ENCODE peak calls at places on chromosomes 4 and X, in eight cellular contexts. One of them, this sample, is unnamed.

GRCh38 chrX:42398967-42399631 is 378.9 kb downstream of the PPP1R2C start:
- DNase-seq in GDM1: no peak
- DNase-seq in epithelial cell of proximal tubule: no peak
- DNase-seq in CD8-positive, alpha-beta T cell: peak
- DNase-seq in LNCaP clone FGC: no peak
- DNase-seq in ecto neural progenitor cell: no peak
- DNase-seq in activated T-cell treated with anti-CD3 and anti-CD28 coated beads, Interleukin-2, amount 50 U/mL, for 1 hour: no peak
- DNase-seq in stimulated activated effector memory CD8-positive, alpha-beta T cell treated with anti-CD3 and anti-CD28 coated beads, Interleukin-12 subunit alpha, Interleukin-12 subunit beta, amount 100 ng/mL, for 72 hours: no peak
- DNase-seq in this sample: no peak

GRCh38 chr4:71713611-71714203 is 70.2 kb downstream of the GC start:
- DNase-seq in GDM1: no peak
- DNase-seq in epithelial cell of proximal tubule: peak
- DNase-seq in CD8-positive, alpha-beta T cell: no peak
- DNase-seq in LNCaP clone FGC: peak
- DNase-seq in ecto neural progenitor cell: no peak
- DNase-seq in activated T-cell treated with anti-CD3 and anti-CD28 coated beads, Interleukin-2, amount 50 U/mL, for 1 hour: no peak
- DNase-seq in stimulated activated effector memory CD8-positive, alpha-beta T cell treated with anti-CD3 and anti-CD28 coated beads, Interleukin-12 subunit alpha, Interleukin-12 subunit beta, amount 100 ng/mL, for 72 hours: no peak
- DNase-seq in this sample: no peak

GRCh38 chr4:181432347-181432746 is 810.9 kb upstream of the TENM3 start:
- DNase-seq in GDM1: no peak
- DNase-seq in epithelial cell of proximal tubule: no peak
- DNase-seq in CD8-positive, alpha-beta T cell: no peak
- DNase-seq in LNCaP clone FGC: no peak
- DNase-seq in ecto neural progenitor cell: peak
- DNase-seq in activated T-cell treated with anti-CD3 and anti-CD28 coated beads, Interleukin-2, amount 50 U/mL, for 1 hour: no peak
- DNase-seq in stimulated activated effector memory CD8-positive, alpha-beta T cell treated with anti-CD3 and anti-CD28 coated beads, Interleukin-12 subunit alpha, Interleukin-12 subunit beta, amount 100 ng/mL, for 72 hours: no peak
- DNase-seq in this sample: no peak

GRCh38 chr4:154332681-154333421 is 158.7 kb downstream of the DCHS2 start:
- DNase-seq in GDM1: no peak
- DNase-seq in epithelial cell of proximal tubule: no peak
- DNase-seq in CD8-positive, alpha-beta T cell: peak
- DNase-seq in LNCaP clone FGC: no peak
- DNase-seq in ecto neural progenitor cell: peak
- DNase-seq in activated T-cell treated with anti-CD3 and anti-CD28 coated beads, Interleukin-2, amount 50 U/mL, for 1 hour: peak
- DNase-seq in stimulated activated effector memory CD8-positive, alpha-beta T cell treated with anti-CD3 and anti-CD28 coated beads, Interleukin-12 subunit alpha, Interleukin-12 subunit beta, amount 100 ng/mL, for 72 hours: peak
- DNase-seq in this sample: no peak

GRCh38 chr4:141955696-141956095 is 319.3 kb downstream of the IL15 start:
- DNase-seq in GDM1: no peak
- DNase-seq in epithelial cell of proximal tubule: no peak
- DNase-seq in CD8-positive, alpha-beta T cell: no peak
- DNase-seq in LNCaP clone FGC: no peak
- DNase-seq in ecto neural progenitor cell: no peak
- DNase-seq in activated T-cell treated with anti-CD3 and anti-CD28 coated beads, Interleukin-2, amount 50 U/mL, for 1 hour: no peak
- DNase-seq in stimulated activated effector memory CD8-positive, alpha-beta T cell treated with anti-CD3 and anti-CD28 coated beads, Interleukin-12 subunit alpha, Interleukin-12 subunit beta, amount 100 ng/mL, for 72 hours: no peak
- DNase-seq in this sample: no peak

GRCh38 chr4:55742655-55743191 is 76.9 kb upstream of the EXOC1L start:
- DNase-seq in GDM1: no peak
- DNase-seq in epithelial cell of proximal tubule: no peak
- DNase-seq in CD8-positive, alpha-beta T cell: no peak
- DNase-seq in LNCaP clone FGC: no peak
- DNase-seq in ecto neural progenitor cell: peak
- DNase-seq in activated T-cell treated with anti-CD3 and anti-CD28 coated beads, Interleukin-2, amount 50 U/mL, for 1 hour: no peak
- DNase-seq in stimulated activated effector memory CD8-positive, alpha-beta T cell treated with anti-CD3 and anti-CD28 coated beads, Interleukin-12 subunit alpha, Interleukin-12 subunit beta, amount 100 ng/mL, for 72 hours: no peak
- DNase-seq in this sample: no peak

GRCh38 chr4:71607780-71608673 is 175.9 kb downstream of the GC start:
- DNase-seq in GDM1: no peak
- DNase-seq in epithelial cell of proximal tubule: peak
- DNase-seq in CD8-positive, alpha-beta T cell: no peak
- DNase-seq in LNCaP clone FGC: peak
- DNase-seq in ecto neural progenitor cell: no peak
- DNase-seq in activated T-cell treated with anti-CD3 and anti-CD28 coated beads, Interleukin-2, amount 50 U/mL, for 1 hour: no peak
- DNase-seq in stimulated activated effector memory CD8-positive, alpha-beta T cell treated with anti-CD3 and anti-CD28 coated beads, Interleukin-12 subunit alpha, Interleukin-12 subunit beta, amount 100 ng/mL, for 72 hours: no peak
- DNase-seq in this sample: peak

GRCh38 chr4:3483471-3483921 is 20.4 kb downstream of the DOK7 start:
- DNase-seq in GDM1: no peak
- DNase-seq in epithelial cell of proximal tubule: no peak
- DNase-seq in CD8-positive, alpha-beta T cell: no peak
- DNase-seq in LNCaP clone FGC: no peak
- DNase-seq in ecto neural progenitor cell: no peak
- DNase-seq in activated T-cell treated with anti-CD3 and anti-CD28 coated beads, Interleukin-2, amount 50 U/mL, for 1 hour: no peak
- DNase-seq in stimulated activated effector memory CD8-positive, alpha-beta T cell treated with anti-CD3 and anti-CD28 coated beads, Interleukin-12 subunit alpha, Interleukin-12 subunit beta, amount 100 ng/mL, for 72 hours: no peak
- DNase-seq in this sample: no peak

GRCh38 chr4:153713840-153714239 is 29.8 kb downstream of the TLR2 start:
- DNase-seq in GDM1: no peak
- DNase-seq in epithelial cell of proximal tubule: no peak
- DNase-seq in CD8-positive, alpha-beta T cell: no peak
- DNase-seq in LNCaP clone FGC: no peak
- DNase-seq in ecto neural progenitor cell: no peak
- DNase-seq in activated T-cell treated with anti-CD3 and anti-CD28 coated beads, Interleukin-2, amount 50 U/mL, for 1 hour: no peak
- DNase-seq in stimulated activated effector memory CD8-positive, alpha-beta T cell treated with anti-CD3 and anti-CD28 coated beads, Interleukin-12 subunit alpha, Interleukin-12 subunit beta, amount 100 ng/mL, for 72 hours: no peak
- DNase-seq in this sample: no peak

GRCh38 chr4:128271551-128271950 is 16.1 kb downstream of the PGRMC2 start:
- DNase-seq in GDM1: no peak
- DNase-seq in epithelial cell of proximal tubule: no peak
- DNase-seq in CD8-positive, alpha-beta T cell: no peak
- DNase-seq in LNCaP clone FGC: no peak
- DNase-seq in ecto neural progenitor cell: no peak
- DNase-seq in activated T-cell treated with anti-CD3 and anti-CD28 coated beads, Interleukin-2, amount 50 U/mL, for 1 hour: no peak
- DNase-seq in stimulated activated effector memory CD8-positive, alpha-beta T cell treated with anti-CD3 and anti-CD28 coated beads, Interleukin-12 subunit alpha, Interleukin-12 subunit beta, amount 100 ng/mL, for 72 hours: no peak
- DNase-seq in this sample: no peak

GRCh38 chr4:1962980-1963379 is 45.8 kb downstream of the NELFA start:
- DNase-seq in GDM1: no peak
- DNase-seq in epithelial cell of proximal tubule: no peak
- DNase-seq in CD8-positive, alpha-beta T cell: no peak
- DNase-seq in LNCaP clone FGC: no peak
- DNase-seq in ecto neural progenitor cell: no peak
- DNase-seq in activated T-cell treated with anti-CD3 and anti-CD28 coated beads, Interleukin-2, amount 50 U/mL, for 1 hour: no peak
- DNase-seq in stimulated activated effector memory CD8-positive, alpha-beta T cell treated with anti-CD3 and anti-CD28 coated beads, Interleukin-12 subunit alpha, Interleukin-12 subunit beta, amount 100 ng/mL, for 72 hours: no peak
- DNase-seq in this sample: no peak

GRCh38 chr4:10173039-10173753 is 56.6 kb upstream of the WDR1 start:
- DNase-seq in GDM1: no peak
- DNase-seq in epithelial cell of proximal tubule: peak
- DNase-seq in CD8-positive, alpha-beta T cell: no peak
- DNase-seq in LNCaP clone FGC: no peak
- DNase-seq in ecto neural progenitor cell: no peak
- DNase-seq in activated T-cell treated with anti-CD3 and anti-CD28 coated beads, Interleukin-2, amount 50 U/mL, for 1 hour: no peak
- DNase-seq in stimulated activated effector memory CD8-positive, alpha-beta T cell treated with anti-CD3 and anti-CD28 coated beads, Interleukin-12 subunit alpha, Interleukin-12 subunit beta, amount 100 ng/mL, for 72 hours: no peak
- DNase-seq in this sample: no peak

GRCh38 chr4:15638418-15638817 is 16.7 kb downstream of the FBXL5 start:
- DNase-seq in GDM1: no peak
- DNase-seq in epithelial cell of proximal tubule: no peak
- DNase-seq in CD8-positive, alpha-beta T cell: no peak
- DNase-seq in LNCaP clone FGC: no peak
- DNase-seq in ecto neural progenitor cell: no peak
- DNase-seq in activated T-cell treated with anti-CD3 and anti-CD28 coated beads, Interleukin-2, amount 50 U/mL, for 1 hour: no peak
- DNase-seq in stimulated activated effector memory CD8-positive, alpha-beta T cell treated with anti-CD3 and anti-CD28 coated beads, Interleukin-12 subunit alpha, Interleukin-12 subunit beta, amount 100 ng/mL, for 72 hours: no peak
- DNase-seq in this sample: no peak

GRCh38 chr4:110484029-110484428 is 8.1 kb downstream of the ENPEP start:
- DNase-seq in GDM1: no peak
- DNase-seq in epithelial cell of proximal tubule: no peak
- DNase-seq in CD8-positive, alpha-beta T cell: no peak
- DNase-seq in LNCaP clone FGC: no peak
- DNase-seq in ecto neural progenitor cell: no peak
- DNase-seq in activated T-cell treated with anti-CD3 and anti-CD28 coated beads, Interleukin-2, amount 50 U/mL, for 1 hour: no peak
- DNase-seq in stimulated activated effector memory CD8-positive, alpha-beta T cell treated with anti-CD3 and anti-CD28 coated beads, Interleukin-12 subunit alpha, Interleukin-12 subunit beta, amount 100 ng/mL, for 72 hours: no peak
- DNase-seq in this sample: no peak

GRCh38 chrX:108157628-108158027 is 66.0 kb downstream of the ATG4A start:
- DNase-seq in GDM1: no peak
- DNase-seq in epithelial cell of proximal tubule: no peak
- DNase-seq in CD8-positive, alpha-beta T cell: no peak
- DNase-seq in LNCaP clone FGC: no peak
- DNase-seq in ecto neural progenitor cell: no peak
- DNase-seq in activated T-cell treated with anti-CD3 and anti-CD28 coated beads, Interleukin-2, amount 50 U/mL, for 1 hour: no peak
- DNase-seq in stimulated activated effector memory CD8-positive, alpha-beta T cell treated with anti-CD3 and anti-CD28 coated beads, Interleukin-12 subunit alpha, Interleukin-12 subunit beta, amount 100 ng/mL, for 72 hours: no peak
- DNase-seq in this sample: no peak

GRCh38 chr4:72031868-72032619 is at the start of gene NPFFR2:
- DNase-seq in GDM1: no peak
- DNase-seq in epithelial cell of proximal tubule: no peak
- DNase-seq in CD8-positive, alpha-beta T cell: no peak
- DNase-seq in LNCaP clone FGC: no peak
- DNase-seq in ecto neural progenitor cell: peak
- DNase-seq in activated T-cell treated with anti-CD3 and anti-CD28 coated beads, Interleukin-2, amount 50 U/mL, for 1 hour: no peak
- DNase-seq in stimulated activated effector memory CD8-positive, alpha-beta T cell treated with anti-CD3 and anti-CD28 coated beads, Interleukin-12 subunit alpha, Interleukin-12 subunit beta, amount 100 ng/mL, for 72 hours: no peak
- DNase-seq in this sample: no peak

GRCh38 chrX:68299923-68300322 is 133.4 kb downstream of the OPHN1 start:
- DNase-seq in GDM1: no peak
- DNase-seq in epithelial cell of proximal tubule: no peak
- DNase-seq in CD8-positive, alpha-beta T cell: no peak
- DNase-seq in LNCaP clone FGC: no peak
- DNase-seq in ecto neural progenitor cell: no peak
- DNase-seq in activated T-cell treated with anti-CD3 and anti-CD28 coated beads, Interleukin-2, amount 50 U/mL, for 1 hour: no peak
- DNase-seq in stimulated activated effector memory CD8-positive, alpha-beta T cell treated with anti-CD3 and anti-CD28 coated beads, Interleukin-12 subunit alpha, Interleukin-12 subunit beta, amount 100 ng/mL, for 72 hours: no peak
- DNase-seq in this sample: no peak

GRCh38 chr4:85029453-85029852 is 63.0 kb upstream of the WDFY3 start:
- DNase-seq in GDM1: no peak
- DNase-seq in epithelial cell of proximal tubule: no peak
- DNase-seq in CD8-positive, alpha-beta T cell: no peak
- DNase-seq in LNCaP clone FGC: no peak
- DNase-seq in ecto neural progenitor cell: no peak
- DNase-seq in activated T-cell treated with anti-CD3 and anti-CD28 coated beads, Interleukin-2, amount 50 U/mL, for 1 hour: no peak
- DNase-seq in stimulated activated effector memory CD8-positive, alpha-beta T cell treated with anti-CD3 and anti-CD28 coated beads, Interleukin-12 subunit alpha, Interleukin-12 subunit beta, amount 100 ng/mL, for 72 hours: no peak
- DNase-seq in this sample: no peak

GRCh38 chr4:133996431-133997121 is 205.0 kb downstream of the PABPC4L start:
- DNase-seq in GDM1: no peak
- DNase-seq in epithelial cell of proximal tubule: no peak
- DNase-seq in CD8-positive, alpha-beta T cell: no peak
- DNase-seq in LNCaP clone FGC: no peak
- DNase-seq in ecto neural progenitor cell: no peak
- DNase-seq in activated T-cell treated with anti-CD3 and anti-CD28 coated beads, Interleukin-2, amount 50 U/mL, for 1 hour: no peak
- DNase-seq in stimulated activated effector memory CD8-positive, alpha-beta T cell treated with anti-CD3 and anti-CD28 coated beads, Interleukin-12 subunit alpha, Interleukin-12 subunit beta, amount 100 ng/mL, for 72 hours: no peak
- DNase-seq in this sample: no peak

GRCh38 chr4:20890752-20891151 is 190.5 kb downstream of the PACRGL start:
- DNase-seq in GDM1: no peak
- DNase-seq in epithelial cell of proximal tubule: no peak
- DNase-seq in CD8-positive, alpha-beta T cell: no peak
- DNase-seq in LNCaP clone FGC: no peak
- DNase-seq in ecto neural progenitor cell: no peak
- DNase-seq in activated T-cell treated with anti-CD3 and anti-CD28 coated beads, Interleukin-2, amount 50 U/mL, for 1 hour: no peak
- DNase-seq in stimulated activated effector memory CD8-positive, alpha-beta T cell treated with anti-CD3 and anti-CD28 coated beads, Interleukin-12 subunit alpha, Interleukin-12 subunit beta, amount 100 ng/mL, for 72 hours: no peak
- DNase-seq in this sample: no peak